ENCODE peak calls at places on chromosomes 16 and 17, in four cellular contexts. G is A549, Q is GM12878, A is NB4. P is an unnamed sample.

GRCh38 chr17:57988301-57989010 is 402 bp upstream of the VEZF1 start:
- DNase-seq in A (peak), Q (no peak), G (peak), P (peak)

GRCh38 chr16:84800579-84800978 is 19.2 kb upstream of the CRISPLD2 start:
- DNase-seq in G (no peak), Q (no peak), A (no peak), P (no peak)

GRCh38 chr17:45260204-45260783 is 1.6 kb downstream of the SPATA32 start:
- DNase-seq in Q (no peak), G (no peak), A (no peak), P (no peak)

GRCh38 chr17:4785311-4786110 is 653 bp downstream of the VMO1 start:
- DNase-seq in A (no peak), Q (no peak), G (no peak), P (no peak)

GRCh38 chr16:88939814-88940195 is 37.2 kb downstream of the CBFA2T3 start:
- DNase-seq in A (no peak), Q (no peak), G (no peak), P (no peak)

GRCh38 chr17:82875418-82875856 is 35.6 kb upstream of the ZNF750 start:
- DNase-seq in A (no peak), G (no peak), Q (no peak), P (peak)

GRCh38 chr16:82995927-82996441 is 369.2 kb downstream of the CDH13 start:
- DNase-seq in A (peak), Q (no peak), G (no peak), P (peak)

GRCh38 chr16:79932564-79932963 is 332.0 kb upstream of the MAF start:
- DNase-seq in A (no peak), G (peak), Q (no peak), P (no peak)

GRCh38 chr17:44108440-44109311 is 14.8 kb downstream of the HDAC5 start:
- DNase-seq in G (peak), A (no peak), Q (no peak), P (no peak)

GRCh38 chr17:58312021-58312630 is 16.5 kb downstream of the TSPOAP1 start:
- DNase-seq in Q (no peak), A (no peak), G (no peak), P (no peak)

GRCh38 chr16:64892843-64893242 is 229.0 kb downstream of the CDH11 start:
- DNase-seq in G (no peak), Q (no peak), A (no peak), P (peak)

GRCh38 chr17:40019140-40019991 is 4.1 kb downstream of the CSF3 start:
- DNase-seq in A (no peak), Q (no peak), G (no peak), P (peak)
- TF ChIP-seq MYC in A (no peak), Q (no peak), G (no peak), P (peak)

DNA sequence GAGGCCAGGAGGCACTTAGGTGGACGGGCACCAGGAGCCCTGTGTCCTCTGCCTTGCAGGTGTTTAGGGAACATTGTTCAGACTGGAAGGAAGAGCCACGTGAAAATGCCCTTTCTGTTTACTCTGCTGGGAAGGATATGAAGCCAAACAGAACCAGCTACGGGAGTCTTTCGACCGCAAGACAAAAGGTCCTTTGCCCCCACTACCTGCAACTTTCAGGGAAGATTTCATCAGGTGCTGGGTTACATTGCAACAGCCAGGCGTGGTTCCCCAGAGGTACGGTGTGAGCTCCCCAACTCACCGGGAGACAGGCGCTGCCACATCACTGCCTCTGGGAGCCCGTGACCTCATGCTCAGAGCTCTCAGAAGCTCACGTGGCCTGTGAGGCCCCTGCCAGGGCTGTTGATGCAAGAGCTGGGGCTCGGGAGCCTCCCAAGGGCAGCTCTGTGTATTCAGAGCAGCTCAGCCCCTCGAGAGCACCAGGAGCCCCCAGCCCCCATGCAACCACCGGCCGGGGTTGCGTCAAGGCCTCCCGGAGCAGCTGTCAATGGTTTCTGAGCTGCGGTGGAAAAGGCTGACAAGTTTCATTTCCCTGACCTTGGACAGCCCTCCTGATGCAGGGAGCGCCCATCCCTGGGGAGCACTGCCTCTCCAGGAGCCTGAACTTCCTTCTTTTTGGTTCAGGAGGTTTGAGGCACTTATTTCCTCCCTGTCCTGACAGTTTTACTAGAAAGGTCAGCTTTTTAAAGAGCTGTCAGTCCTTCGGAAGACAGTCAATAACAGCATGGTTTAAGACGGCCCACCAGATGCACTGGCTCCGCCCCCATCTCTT is 42.1 kb downstream of the TBC1D16 start:
- DNase-seq in G (peak), Q (no peak), A (peak), P (no peak)
- TF ChIP-seq MYC in G (no peak), Q (no peak), A (peak), P (no peak)

DNA sequence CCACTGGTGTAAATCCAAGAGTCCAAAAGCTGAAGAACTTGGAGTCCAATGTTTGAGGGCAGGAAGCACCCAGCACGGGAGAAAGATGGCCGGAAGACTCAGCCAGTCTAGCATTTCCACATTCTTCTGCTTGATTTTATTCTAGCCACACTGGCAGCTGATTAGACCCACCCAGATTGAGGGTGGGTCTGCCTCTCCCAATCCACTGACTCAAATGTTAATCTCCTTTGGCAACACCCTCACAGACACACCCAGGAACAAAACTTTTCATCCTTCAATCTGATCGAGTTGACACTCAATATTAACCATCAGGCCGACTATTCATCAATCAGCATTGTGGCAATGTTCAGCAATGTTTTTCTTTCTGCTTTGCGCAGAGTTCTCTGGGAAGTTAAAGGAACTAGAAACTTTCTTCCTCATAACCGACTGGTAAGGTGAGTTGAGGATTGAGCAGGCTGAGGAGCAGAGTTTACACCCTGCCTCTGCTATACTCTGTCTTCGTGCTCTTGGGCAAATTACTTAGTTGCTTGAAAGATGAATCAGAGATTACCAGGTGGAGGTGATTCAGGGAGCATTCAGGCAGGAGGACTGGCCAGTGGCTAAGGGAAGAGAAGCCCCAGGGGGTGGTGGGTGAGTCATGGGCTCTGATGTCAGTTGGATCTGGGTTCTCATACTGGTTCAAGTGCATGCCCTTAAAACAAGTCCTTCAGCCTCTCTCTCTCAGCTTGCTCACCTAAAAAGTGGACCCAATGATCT is 28.2 kb upstream of the BRD7 start:
- DNase-seq in A (peak), G (peak), Q (no peak), P (no peak)
- TF ChIP-seq MYC in A (no peak), G (no peak), Q (no peak), P (no peak)

DNA sequence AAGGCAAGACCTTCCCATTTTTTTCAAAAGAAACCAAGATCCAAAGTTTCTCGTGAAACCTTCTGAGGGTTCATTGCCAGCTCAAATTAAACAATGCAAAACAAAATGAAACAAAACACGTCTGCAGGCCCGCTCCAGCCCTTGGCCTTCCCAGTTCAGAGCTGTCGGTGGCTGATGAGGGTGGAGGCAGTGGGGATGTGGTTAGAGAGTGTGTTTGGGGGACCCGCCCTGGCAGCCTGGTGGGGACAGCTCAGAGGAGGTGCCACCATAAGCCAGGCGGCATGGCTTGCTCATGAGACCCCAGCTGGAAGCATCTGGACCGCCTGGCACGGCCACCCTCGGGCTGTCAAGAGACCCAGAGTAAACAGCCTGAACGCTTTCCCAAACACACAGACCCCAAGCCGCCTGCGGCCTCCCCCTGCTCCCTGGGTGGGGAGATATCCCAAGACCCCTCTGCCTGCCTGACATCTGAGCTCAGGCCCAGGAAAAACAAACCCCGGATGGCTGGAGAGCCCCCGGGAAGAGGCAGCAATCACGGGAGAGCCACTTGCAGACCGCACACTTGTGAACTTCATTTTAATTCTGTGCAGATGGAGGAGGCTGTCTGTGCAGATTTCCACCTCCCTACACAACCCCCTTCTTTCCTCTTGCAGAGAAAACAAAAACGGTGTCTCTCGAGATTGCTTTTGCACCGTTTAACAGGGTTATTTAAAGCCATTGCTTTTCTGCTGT is 35.4 kb upstream of the LITAF start:
- DNase-seq in G (no peak), A (no peak), Q (no peak), P (no peak)
- TF ChIP-seq MYC in G (no peak), A (no peak), Q (no peak), P (no peak)

GRCh38 chr16:21156767-21157467 is 1.6 kb upstream of the LDAF1 start:
- DNase-seq in A (peak), G (peak), Q (no peak), P (peak)
- TF ChIP-seq MYC in A (no peak), G (no peak), Q (no peak), P (no peak)

GRCh38 chr17:27810902-27811557 is 10.7 kb upstream of the NOS2 start:
- DNase-seq in Q (no peak), A (no peak), G (peak), P (peak)

GRCh38 chr17:27811961-27812360 is 11.6 kb upstream of the NOS2 start:
- DNase-seq in G (no peak), A (no peak), Q (no peak), P (no peak)

GRCh38 chr17:27808629-27809028 is 8.3 kb upstream of the NOS2 start:
- DNase-seq in Q (peak), G (no peak), A (no peak), P (no peak)

GRCh38 chr17:27809555-27809954 is 9.2 kb upstream of the NOS2 start:
- DNase-seq in A (no peak), G (no peak), Q (no peak), P (no peak)

GRCh38 chr17:27810211-27810901 is 10.0 kb upstream of the NOS2 start:
- DNase-seq in G (no peak), A (no peak), Q (peak), P (no peak)
- TF ChIP-seq MYC in G (no peak), A (no peak), Q (no peak), P (no peak)

GRCh38 chr17:28549274-28550132 is 2.9 kb downstream of the UNC119 start:
- DNase-seq in Q (no peak), G (no peak), A (peak), P (no peak)
- TF ChIP-seq MYC in Q (no peak), G (no peak), A (no peak), P (no peak)

DNA sequence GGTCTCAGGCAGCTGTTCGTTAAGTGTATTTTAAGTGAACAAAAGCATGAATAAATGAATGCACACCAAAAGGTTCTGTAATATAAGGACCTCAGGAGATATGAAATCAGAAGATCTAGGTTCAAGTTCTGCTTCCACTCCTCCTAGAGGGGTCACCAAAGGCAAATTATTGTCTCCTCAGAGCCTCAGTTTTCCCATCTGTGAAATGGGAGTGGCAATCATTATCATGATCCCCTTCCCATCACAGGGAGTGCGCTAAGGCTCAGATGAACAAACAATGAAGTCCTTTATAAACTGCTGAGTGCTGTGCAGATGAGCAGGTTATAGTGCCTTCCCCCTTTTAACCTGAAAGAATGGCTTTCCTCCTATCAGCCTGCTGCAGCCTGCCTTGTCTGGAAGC is 248.3 kb upstream of the C16orf82 start:
- DNase-seq in A (no peak), Q (no peak), G (no peak), P (no peak)
- TF ChIP-seq MYC in A (no peak), Q (no peak), G (no peak), P (no peak)